ENCODE peak calls at places on chromosomes 13 and 19, in six cellular contexts. One of them, this sample, is unnamed.

GRCh38 chr13:39130298-39130697 is 92.0 kb downstream of the NHLRC3 start:
- DNase-seq in brain microvascular endothelial cell: no peak
- DNase-seq in transverse colon: no peak
- DNase-seq in lung: no peak
- DNase-seq in A549: no peak
- DNase-seq in fibroblast of villous mesenchyme: no peak
- DNase-seq in this sample: no peak

GRCh38 chr19:29085630-29086029 is 127.3 kb downstream of the UQCRFS1 start:
- DNase-seq in A549: no peak
- DNase-seq in lung: no peak
- DNase-seq in transverse colon: no peak
- DNase-seq in fibroblast of villous mesenchyme: no peak
- DNase-seq in brain microvascular endothelial cell: no peak
- DNase-seq in this sample: no peak

GRCh38 chr13:44648392-44649117 is 72.4 kb upstream of the TSC22D1 start:
- DNase-seq in fibroblast of villous mesenchyme: peak; percentile 54
- DNase-seq in brain microvascular endothelial cell: no peak
- DNase-seq in transverse colon: no peak
- DNase-seq in A549: no peak
- DNase-seq in lung: no peak
- DNase-seq in this sample: no peak

GRCh38 chr19:41426952-41427646 is at the start of gene B3GNT8:
- DNase-seq in fibroblast of villous mesenchyme: peak; percentile 75
- DNase-seq in transverse colon: peak; percentile 94
- DNase-seq in A549: no peak
- DNase-seq in brain microvascular endothelial cell: peak; percentile 11
- DNase-seq in lung: peak; percentile 90
- DNase-seq in this sample: no peak

GRCh38 chr19:4575978-4576933 is 16.8 kb upstream of the SEMA6B start:
- DNase-seq in A549: peak; percentile 72
- DNase-seq in transverse colon: peak; percentile 68
- DNase-seq in fibroblast of villous mesenchyme: peak; percentile 54
- DNase-seq in brain microvascular endothelial cell: peak; percentile 66
- DNase-seq in lung: peak; percentile 57
- DNase-seq in this sample: no peak

GRCh38 chr19:18282021-18282787 is 782 bp upstream of the JUND start:
- DNase-seq in brain microvascular endothelial cell: no peak
- DNase-seq in lung: no peak
- DNase-seq in A549: no peak
- DNase-seq in transverse colon: no peak
- DNase-seq in fibroblast of villous mesenchyme: no peak
- DNase-seq in this sample: no peak

GRCh38 chr13:95641961-95642621 is 2.4 kb downstream of the DZIP1 start:
- DNase-seq in transverse colon: peak; percentile 41
- DNase-seq in fibroblast of villous mesenchyme: peak; percentile 65
- DNase-seq in brain microvascular endothelial cell: peak; percentile 31
- DNase-seq in lung: peak; percentile 33
- DNase-seq in A549: no peak
- DNase-seq in this sample: no peak

GRCh38 chr19:46856062-46857022 is 4.5 kb upstream of the ARHGAP35 start:
- DNase-seq in brain microvascular endothelial cell: peak; percentile 95
- DNase-seq in lung: peak; percentile 95
- DNase-seq in A549: peak; percentile 96
- DNase-seq in transverse colon: peak; percentile 96
- DNase-seq in fibroblast of villous mesenchyme: peak; percentile 96
- DNase-seq in this sample: no peak

GRCh38 chr13:20391597-20392452 is 133.8 kb downstream of the CRYL1 start:
- DNase-seq in brain microvascular endothelial cell: no peak
- DNase-seq in A549: peak; percentile 50
- DNase-seq in transverse colon: no peak
- DNase-seq in lung: no peak
- DNase-seq in fibroblast of villous mesenchyme: no peak
- DNase-seq in this sample: no peak

GRCh38 chr19:46924874-46925547 is 64.2 kb downstream of the ARHGAP35 start:
- DNase-seq in lung: no peak
- DNase-seq in brain microvascular endothelial cell: no peak
- DNase-seq in fibroblast of villous mesenchyme: no peak
- DNase-seq in transverse colon: peak; percentile 47
- DNase-seq in A549: peak; percentile 70
- DNase-seq in this sample: peak; percentile 92

GRCh38 chr19:45045671-45046353 is 7.0 kb downstream of the CLASRP start:
- DNase-seq in fibroblast of villous mesenchyme: no peak
- DNase-seq in A549: no peak
- DNase-seq in transverse colon: no peak
- DNase-seq in brain microvascular endothelial cell: no peak
- DNase-seq in lung: no peak
- DNase-seq in this sample: no peak

GRCh38 chr13:51861728-51862300 is at the start of gene CCDC70:
- DNase-seq in transverse colon: no peak
- DNase-seq in brain microvascular endothelial cell: peak; percentile 73
- DNase-seq in fibroblast of villous mesenchyme: no peak
- DNase-seq in A549: peak; percentile 8
- DNase-seq in lung: no peak
- DNase-seq in this sample: no peak

GRCh38 chr13:30234763-30235162 is 72.6 kb downstream of the KATNAL1 start:
- DNase-seq in fibroblast of villous mesenchyme: no peak
- DNase-seq in brain microvascular endothelial cell: no peak
- DNase-seq in A549: no peak
- DNase-seq in lung: no peak
- DNase-seq in transverse colon: no peak
- DNase-seq in this sample: no peak

GRCh38 chr13:107681611-107682010 is 533.7 kb downstream of the LIG4 start:
- DNase-seq in transverse colon: no peak
- DNase-seq in fibroblast of villous mesenchyme: no peak
- DNase-seq in lung: no peak
- DNase-seq in A549: no peak
- DNase-seq in brain microvascular endothelial cell: no peak
- DNase-seq in this sample: no peak

GRCh38 chr19:5526691-5527090 is 41.1 kb downstream of the TINCR start:
- DNase-seq in brain microvascular endothelial cell: no peak
- DNase-seq in transverse colon: no peak
- DNase-seq in fibroblast of villous mesenchyme: no peak
- DNase-seq in A549: no peak
- DNase-seq in lung: no peak
- DNase-seq in this sample: no peak

GRCh38 chr19:16604615-16605014 is 23.4 kb downstream of the MED26 start:
- DNase-seq in A549: no peak
- DNase-seq in brain microvascular endothelial cell: no peak
- DNase-seq in transverse colon: no peak
- DNase-seq in lung: no peak
- DNase-seq in fibroblast of villous mesenchyme: no peak
- DNase-seq in this sample: no peak

GRCh38 chr19:2475018-2475701 is 767 bp upstream of the GADD45B start:
- DNase-seq in brain microvascular endothelial cell: peak; percentile 58
- DNase-seq in transverse colon: peak; percentile 65
- DNase-seq in fibroblast of villous mesenchyme: peak; percentile 57
- DNase-seq in lung: peak; percentile 53
- DNase-seq in A549: peak; percentile 76
- DNase-seq in this sample: no peak

DNA sequence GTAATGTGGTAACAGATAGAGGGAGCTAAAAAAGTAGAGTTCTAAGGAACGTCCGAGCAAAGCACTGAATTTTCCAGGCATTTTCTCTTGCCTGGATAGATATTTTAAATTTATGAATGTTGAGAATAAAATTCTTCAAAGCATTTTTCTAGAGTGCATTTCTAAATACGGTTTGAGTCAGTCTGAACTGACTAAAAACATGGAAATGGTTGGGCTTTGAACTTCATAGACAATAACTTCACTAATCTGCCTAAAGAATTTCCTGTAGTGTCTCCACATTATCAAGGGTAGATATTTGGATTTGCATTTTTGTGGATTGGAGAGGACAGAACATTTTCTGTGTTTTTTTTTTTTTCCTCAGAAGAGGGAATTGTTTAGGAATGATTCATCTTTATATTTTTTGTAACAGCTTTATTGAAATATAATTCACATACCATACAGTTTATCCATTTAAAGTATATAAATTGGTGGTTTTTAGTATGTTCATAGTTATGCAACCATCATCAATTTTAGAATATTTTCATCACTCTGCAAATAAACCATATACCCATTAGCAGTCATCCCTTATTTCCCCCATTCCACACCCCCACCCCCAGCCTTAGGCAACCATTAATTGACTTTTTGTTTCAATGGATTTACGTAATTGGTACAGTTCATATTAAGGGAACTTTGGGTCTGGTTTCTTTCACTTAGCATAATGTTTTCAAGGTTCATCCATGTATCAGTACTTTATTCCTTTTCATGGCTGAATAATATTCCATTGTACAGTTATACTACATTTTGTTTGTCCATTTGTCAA is 20.7 kb downstream of the GARRE1 start:
- DNase-seq in A549: no peak
- DNase-seq in transverse colon: no peak
- DNase-seq in lung: no peak
- DNase-seq in fibroblast of villous mesenchyme: peak; percentile 89
- DNase-seq in brain microvascular endothelial cell: peak; percentile 45
- DNase-seq in this sample: no peak
- TF ChIP-seq CTCF in A549: no peak
- TF ChIP-seq CTCF in transverse colon: no peak
- TF ChIP-seq CTCF in lung: no peak
- TF ChIP-seq CTCF in fibroblast of villous mesenchyme: peak; percentile 17
- TF ChIP-seq CTCF in brain microvascular endothelial cell: no peak
- TF ChIP-seq CTCF in this sample: no peak

GRCh38 chr19:38868551-38868950 is 9.5 kb downstream of the RINL start:
- DNase-seq in transverse colon: no peak
- DNase-seq in A549: no peak
- DNase-seq in lung: no peak
- DNase-seq in fibroblast of villous mesenchyme: no peak
- DNase-seq in brain microvascular endothelial cell: no peak
- DNase-seq in this sample: no peak

GRCh38 chr19:38870612-38871011 is 7.5 kb downstream of the RINL start:
- DNase-seq in brain microvascular endothelial cell: no peak
- DNase-seq in transverse colon: no peak
- DNase-seq in lung: no peak
- DNase-seq in fibroblast of villous mesenchyme: no peak
- DNase-seq in A549: no peak
- DNase-seq in this sample: no peak

GRCh38 chr19:38867176-38867780 is 10.8 kb downstream of the RINL start:
- DNase-seq in lung: no peak
- DNase-seq in fibroblast of villous mesenchyme: no peak
- DNase-seq in transverse colon: no peak
- DNase-seq in brain microvascular endothelial cell: no peak
- DNase-seq in A549: no peak
- DNase-seq in this sample: no peak

GRCh38 chr19:38869160-38869835 is 8.8 kb downstream of the RINL start:
- DNase-seq in A549: no peak
- DNase-seq in transverse colon: peak; percentile 57
- DNase-seq in fibroblast of villous mesenchyme: no peak
- DNase-seq in brain microvascular endothelial cell: no peak
- DNase-seq in lung: no peak
- DNase-seq in this sample: no peak

DNA sequence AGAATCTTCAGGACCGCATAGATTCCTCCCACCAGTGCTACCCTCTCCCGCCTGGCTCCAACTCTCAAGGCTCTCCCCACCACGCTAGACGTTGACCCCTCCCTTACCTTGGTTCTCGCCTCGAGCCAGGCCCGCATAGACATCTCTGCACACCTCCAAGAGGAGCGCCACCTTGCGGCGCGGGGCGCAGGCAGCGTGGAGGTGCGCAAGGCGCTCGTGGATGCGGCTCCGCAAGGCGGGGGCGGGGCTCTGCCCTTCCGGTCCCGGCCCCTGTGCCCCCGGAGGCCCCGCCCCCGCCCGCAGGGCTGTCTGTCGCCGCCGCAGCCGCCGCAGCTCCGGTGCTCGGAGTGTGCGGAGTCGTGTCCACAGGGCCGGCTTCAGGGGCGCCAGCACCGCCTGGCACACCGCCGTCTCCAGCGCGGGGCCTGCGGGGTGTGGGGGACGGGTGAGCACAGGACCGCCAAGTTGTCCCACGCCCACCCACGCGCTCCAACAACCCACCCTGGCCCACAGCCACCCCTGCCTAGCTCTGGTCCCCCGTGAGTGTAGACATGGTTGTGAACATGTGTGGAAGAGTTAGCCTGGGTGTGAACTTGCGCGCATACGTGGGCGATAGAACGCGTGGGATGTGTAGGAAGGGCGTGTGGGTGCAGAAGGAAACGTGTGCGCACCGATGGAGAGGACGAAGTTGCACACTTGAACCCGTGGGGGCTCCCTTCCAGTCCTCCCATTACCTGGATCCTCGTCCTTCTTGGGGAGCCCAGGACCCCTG is 8.1 kb downstream of the RINL start:
- DNase-seq in lung: peak; percentile 82
- DNase-seq in brain microvascular endothelial cell: peak; percentile 18
- DNase-seq in transverse colon: peak; percentile 96
- DNase-seq in A549: peak; percentile 89
- DNase-seq in fibroblast of villous mesenchyme: peak; percentile 72
- DNase-seq in this sample: no peak
- TF ChIP-seq CTCF in lung: peak; percentile 85
- TF ChIP-seq CTCF in brain microvascular endothelial cell: peak; percentile 80
- TF ChIP-seq CTCF in transverse colon: peak; percentile 81
- TF ChIP-seq CTCF in A549: peak; percentile 99
- TF ChIP-seq CTCF in fibroblast of villous mesenchyme: peak; percentile 79
- TF ChIP-seq CTCF in this sample: no peak

DNA sequence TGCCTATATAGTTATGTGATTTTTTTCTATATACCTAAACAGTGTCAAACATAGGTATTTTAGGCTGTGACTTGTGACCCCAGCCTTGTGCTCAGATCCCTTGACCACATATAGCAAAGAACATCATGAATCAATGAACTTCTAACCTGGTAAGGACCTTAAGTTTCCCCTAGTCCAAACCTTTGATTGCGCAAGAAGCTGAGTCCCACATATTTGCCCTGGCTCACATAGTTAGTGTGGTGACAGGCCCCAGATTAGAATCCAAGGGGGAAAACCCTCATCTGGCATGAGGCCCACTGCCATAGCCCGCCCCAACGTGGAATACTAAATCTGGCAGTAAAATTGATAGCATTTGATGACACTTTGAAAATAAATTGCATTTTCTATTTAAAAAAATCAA is 171.8 kb downstream of the MZT1 start:
- DNase-seq in fibroblast of villous mesenchyme: no peak
- DNase-seq in lung: no peak
- DNase-seq in brain microvascular endothelial cell: no peak
- DNase-seq in transverse colon: no peak
- DNase-seq in A549: no peak
- DNase-seq in this sample: no peak
- TF ChIP-seq CTCF in fibroblast of villous mesenchyme: no peak
- TF ChIP-seq CTCF in lung: no peak
- TF ChIP-seq CTCF in brain microvascular endothelial cell: no peak
- TF ChIP-seq CTCF in transverse colon: no peak
- TF ChIP-seq CTCF in A549: no peak
- TF ChIP-seq CTCF in this sample: no peak

GRCh38 chr19:32464279-32464678 is 58.7 kb downstream of the DPY19L3 start:
- DNase-seq in A549: peak; percentile 44
- DNase-seq in transverse colon: no peak
- DNase-seq in fibroblast of villous mesenchyme: peak; percentile 12
- DNase-seq in lung: no peak
- DNase-seq in brain microvascular endothelial cell: no peak
- DNase-seq in this sample: peak; percentile 15
- TF ChIP-seq CTCF in A549: peak; percentile 83
- TF ChIP-seq CTCF in transverse colon: no peak
- TF ChIP-seq CTCF in fibroblast of villous mesenchyme: peak; percentile 22
- TF ChIP-seq CTCF in lung: no peak
- TF ChIP-seq CTCF in brain microvascular endothelial cell: peak; percentile 19
- TF ChIP-seq CTCF in this sample: peak; percentile 48

GRCh38 chr13:54950546-54950945 is 1921.9 kb downstream of the OLFM4 start:
- DNase-seq in transverse colon: no peak
- DNase-seq in brain microvascular endothelial cell: no peak
- DNase-seq in fibroblast of villous mesenchyme: no peak
- DNase-seq in A549: no peak
- DNase-seq in lung: no peak
- DNase-seq in this sample: no peak
- TF ChIP-seq CTCF in transverse colon: no peak
- TF ChIP-seq CTCF in brain microvascular endothelial cell: no peak
- TF ChIP-seq CTCF in fibroblast of villous mesenchyme: no peak
- TF ChIP-seq CTCF in A549: no peak
- TF ChIP-seq CTCF in lung: no peak
- TF ChIP-seq CTCF in this sample: no peak